ENCODE peak calls at places on chromosomes 16 and 17, in four cellular contexts. J, E, G and R are unnamed samples.

GRCh38 chr17:29588561-29589411 is 662 bp downstream of the GIT1 start:
- DNase-seq in J (no peak), G (no peak), E (peak; percentile 65), R (no peak)

GRCh38 chr17:52106070-52106469 is 52.4 kb downstream of the CA10 start:
- DNase-seq in E (no peak), J (no peak), G (no peak), R (no peak)

GRCh38 chr17:72122668-72123495 is 2.1 kb downstream of the SOX9 start:
- DNase-seq in G (no peak), E (peak; percentile 64), J (no peak), R (peak; percentile 86)

GRCh38 chr17:7313028-7313889 is 1.9 kb downstream of the GPS2 start:
- DNase-seq in E (peak; percentile 52), J (no peak), G (peak; percentile 33), R (peak; percentile 45)

GRCh38 chr16:19765860-19766553 is 47.9 kb downstream of the IQCK start:
- DNase-seq in J (no peak), E (no peak), G (no peak), R (no peak)

GRCh38 chr17:78899361-78900260 is 3.4 kb downstream of the CEP295NL start:
- DNase-seq in G (no peak), J (peak; percentile 35), E (peak; percentile 74), R (no peak)

GRCh38 chr16:89006036-89006752 is 29.2 kb upstream of the CBFA2T3 start:
- DNase-seq in J (no peak), G (no peak), E (no peak), R (no peak)

GRCh38 chr16:2968368-2968737 is 795 bp upstream of the PAQR4 start:
- DNase-seq in E (no peak), J (no peak), G (no peak), R (no peak)

GRCh38 chr16:19696312-19696711 is 21.7 kb downstream of the KNOP1 start:
- DNase-seq in J (no peak), E (no peak), G (no peak), R (no peak)

GRCh38 chr17:17141860-17142552 is 64.1 kb downstream of the PLD6 start:
- DNase-seq in J (peak; percentile 35), G (peak; percentile 86), E (peak; percentile 83), R (no peak)

GRCh38 chr17:19238167-19238505 is 970 bp downstream of the EPN2 start:
- DNase-seq in E (peak; percentile 60), G (peak; percentile 27), J (no peak), R (no peak)

GRCh38 chr16:89746043-89746442 is 24.7 kb downstream of the ZNF276 start:
- DNase-seq in E (no peak), G (no peak), J (no peak), R (no peak)

GRCh38 chr17:75078097-75079022 is 9.4 kb upstream of the SLC16A5 start:
- DNase-seq in J (no peak), E (no peak), G (no peak), R (no peak)

GRCh38 chr17:2366747-2367494 is 29.6 kb downstream of the SGSM2 start:
- DNase-seq in E (peak; percentile 85), G (peak; percentile 60), J (no peak), R (no peak)

GRCh38 chr16:89534147-89534788 is 26.1 kb downstream of the SPG7 start:
- DNase-seq in G (no peak), J (no peak), E (no peak), R (no peak)

GRCh38 chr16:49463529-49463928 is 89.9 kb downstream of the C16orf78 start:
- DNase-seq in J (no peak), G (no peak), E (peak; percentile 41), R (no peak)

GRCh38 chr16:1159325-1159972 is 6.5 kb downstream of the CACNA1H start:
- DNase-seq in E (no peak), J (no peak), G (no peak), R (peak; percentile 25)

GRCh38 chr17:75631353-75631752 is 1.9 kb upstream of the SMIM5 start:
- DNase-seq in G (no peak), J (no peak), E (no peak), R (no peak)

GRCh38 chr17:47731396-47731795 is 1.6 kb upstream of the TBX21 start:
- DNase-seq in J (no peak), G (no peak), E (no peak), R (no peak)

GRCh38 chr17:20200016-20200788 is 191.0 kb downstream of the SPECC1 start:
- DNase-seq in E (no peak), J (no peak), G (no peak), R (no peak)

GRCh38 chr17:64983708-64984107 is 64.4 kb upstream of the LRRC37A3 start:
- DNase-seq in G (no peak), J (no peak), E (no peak), R (no peak)

GRCh38 chr17:8016632-8017424 is 14.4 kb downstream of the GUCY2D start:
- DNase-seq in E (peak; percentile 91), J (peak; percentile 43), G (peak; percentile 76), R (no peak)

GRCh38 chr16:69040144-69040909 is 65.1 kb upstream of the HAS3 start:
- DNase-seq in E (no peak), G (no peak), J (no peak), R (peak; percentile 89)

GRCh38 chr17:59671386-59671785 is 35.8 kb downstream of the PTRH2 start:
- DNase-seq in G (no peak), J (no peak), E (no peak), R (no peak)

GRCh38 chr17:7017827-7018200 is 5.0 kb upstream of the BCL6B start:
- DNase-seq in J (no peak), E (no peak), G (no peak), R (no peak)

GRCh38 chr17:43609613-43610385 is 51.9 kb downstream of the MEOX1 start:
- DNase-seq in G (no peak), E (no peak), J (no peak), R (no peak)

GRCh38 chr16:71855937-71856662 is 10.3 kb downstream of the ATXN1L start:
- DNase-seq in J (no peak), E (no peak), G (no peak), R (no peak)

GRCh38 chr16:72124761-72125634 is 31.4 kb downstream of the DHX38 start:
- DNase-seq in G (peak; percentile 78), J (peak; percentile 84), E (peak; percentile 84), R (peak; percentile 67)

GRCh38 chr17:2406903-2407790 is 6.3 kb upstream of the MNT start:
- DNase-seq in J (no peak), E (no peak), G (no peak), R (no peak)

GRCh38 chr16:7315813-7316212 is 16.8 kb upstream of the RBFOX1 start:
- DNase-seq in G (no peak), E (no peak), J (no peak), R (no peak)

GRCh38 chr17:48439875-48440505 is 10.0 kb upstream of the SKAP1 start:
- DNase-seq in J (no peak), E (no peak), G (no peak), R (no peak)

GRCh38 chr16:51981725-51982124 is 565.2 kb downstream of the TOX3 start:
- DNase-seq in E (no peak), J (no peak), G (no peak), R (no peak)

DNA sequence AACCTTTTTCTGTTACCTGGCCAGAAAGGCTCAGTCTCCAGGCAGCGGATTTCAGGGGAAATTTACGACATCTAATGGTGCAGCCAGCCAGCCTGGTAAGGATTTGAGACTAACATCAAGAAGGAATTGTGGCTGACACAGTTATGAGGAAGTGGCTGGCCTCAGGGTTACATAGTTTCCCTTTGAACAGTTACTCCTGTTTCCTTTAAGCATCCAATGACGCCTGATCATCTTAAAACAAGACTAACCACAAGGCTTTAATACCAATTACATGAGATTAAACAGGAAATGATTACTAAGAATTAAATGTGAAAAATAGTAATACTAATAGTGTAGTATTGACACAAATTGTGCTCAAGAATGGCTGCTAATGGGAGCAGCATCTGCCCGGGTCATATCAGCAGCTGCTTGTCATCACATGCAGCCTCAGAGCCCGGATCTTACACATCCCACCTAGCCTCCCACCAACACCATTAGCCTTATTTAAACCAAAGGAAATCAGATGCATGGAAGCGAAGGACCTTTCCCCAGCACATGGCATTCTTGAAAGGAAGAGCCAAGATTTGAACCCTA is 431.8 kb downstream of the PMP22 start:
- DNase-seq in G (no peak), J (no peak), E (no peak), R (no peak)
- TF ChIP-seq SUZ12 in G (no peak), J (no peak), E (no peak), R (no peak)

GRCh38 chr16:86882586-86883280 is 304.4 kb downstream of the FOXL1 start:
- DNase-seq in E (no peak), G (no peak), J (no peak), R (no peak)
- TF ChIP-seq SUZ12 in E (no peak), G (no peak), J (no peak), R (no peak)

DNA sequence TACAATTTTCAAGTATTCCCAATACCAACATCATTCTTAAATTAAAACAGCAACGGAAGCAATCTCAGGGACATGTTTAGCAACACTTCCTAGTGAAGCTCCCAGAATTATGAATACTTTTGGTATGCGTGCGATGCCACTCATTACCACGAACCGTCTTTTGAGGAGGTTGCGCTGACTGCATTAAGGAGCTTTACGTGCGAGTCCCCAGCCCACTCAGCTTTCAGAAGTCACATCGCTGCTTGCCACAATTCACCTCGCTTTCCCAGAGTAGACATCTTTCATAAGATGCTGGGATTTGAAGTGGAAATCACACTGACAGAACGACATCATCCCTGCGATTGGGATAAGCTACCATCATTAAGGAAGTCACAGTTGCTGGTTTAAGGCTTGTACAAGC is 441.6 kb upstream of the HSBP1 start:
- DNase-seq in G (no peak), E (no peak), J (no peak), R (no peak)
- TF ChIP-seq SUZ12 in G (no peak), E (no peak), J (no peak), R (no peak)

GRCh38 chr16:11682655-11683096 is 14.4 kb downstream of the SNN start:
- DNase-seq in G (no peak), J (no peak), E (no peak), R (no peak)

GRCh38 chr16:11681977-11682654 is 13.9 kb downstream of the SNN start:
- DNase-seq in J (no peak), G (no peak), E (no peak), R (no peak)

GRCh38 chr16:11683140-11683539 is 14.9 kb downstream of the SNN start:
- DNase-seq in E (no peak), G (no peak), J (no peak), R (no peak)

GRCh38 chr16:11679941-11680911 is 12.0 kb downstream of the SNN start:
- DNase-seq in E (no peak), J (no peak), G (no peak), R (no peak)

GRCh38 chr16:11681526-11681925 is 13.3 kb downstream of the SNN start:
- DNase-seq in J (no peak), G (no peak), E (no peak), R (no peak)
- TF ChIP-seq SUZ12 in J (no peak), G (no peak), E (no peak), R (no peak)

GRCh38 chr17:38731526-38732294 is 1.6 kb downstream of the CISD3 start:
- DNase-seq in J (no peak), E (no peak), G (no peak), R (no peak)
- TF ChIP-seq SUZ12 in J (no peak), E (no peak), G (no peak), R (no peak)